ENCODE peak calls at places on chromosomes 13 and 19, in six cellular contexts. One of them, this sample, is unnamed.

GRCh38 chr19:55259540-55260210 is 858 bp upstream of the PPP6R1 start:
- DNase-seq in heart left ventricle: no peak
- DNase-seq in body of pancreas: no peak
- DNase-seq in uterus: no peak
- DNase-seq in tibial nerve: no peak
- DNase-seq in ovary: no peak
- DNase-seq in this sample: no peak

GRCh38 chr19:2675892-2676291 is 26.6 kb downstream of the GNG7 start:
- DNase-seq in tibial nerve: no peak
- DNase-seq in uterus: peak; percentile 27
- DNase-seq in body of pancreas: no peak
- DNase-seq in ovary: no peak
- DNase-seq in heart left ventricle: no peak
- DNase-seq in this sample: no peak

GRCh38 chr13:50230365-50230978 is 215.2 kb downstream of the KCNRG start:
- DNase-seq in uterus: no peak
- DNase-seq in body of pancreas: no peak
- DNase-seq in heart left ventricle: no peak
- DNase-seq in ovary: no peak
- DNase-seq in tibial nerve: no peak
- DNase-seq in this sample: no peak

GRCh38 chr19:45927565-45928261 is 13.1 kb upstream of the NANOS2 start:
- DNase-seq in body of pancreas: peak; percentile 92
- DNase-seq in tibial nerve: peak; percentile 92
- DNase-seq in heart left ventricle: peak; percentile 93
- DNase-seq in ovary: peak; percentile 86
- DNase-seq in uterus: peak; percentile 89
- DNase-seq in this sample: peak; percentile 93

GRCh38 chr13:27822873-27823311 is 30.6 kb downstream of the GSX1 start:
- DNase-seq in body of pancreas: no peak
- DNase-seq in uterus: no peak
- DNase-seq in ovary: no peak
- DNase-seq in tibial nerve: no peak
- DNase-seq in heart left ventricle: no peak
- DNase-seq in this sample: no peak

GRCh38 chr13:28338742-28339141 is 156.2 kb downstream of the FLT1 start:
- DNase-seq in tibial nerve: no peak
- DNase-seq in uterus: no peak
- DNase-seq in ovary: no peak
- DNase-seq in heart left ventricle: no peak
- DNase-seq in body of pancreas: no peak
- DNase-seq in this sample: no peak

GRCh38 chr19:48145596-48146254 is 24.4 kb downstream of the LIG1 start:
- DNase-seq in uterus: no peak
- DNase-seq in heart left ventricle: no peak
- DNase-seq in ovary: no peak
- DNase-seq in body of pancreas: no peak
- DNase-seq in tibial nerve: no peak
- DNase-seq in this sample: no peak

GRCh38 chr13:58994077-58994476 is 1169.7 kb downstream of the DIAPH3 start:
- DNase-seq in tibial nerve: no peak
- DNase-seq in body of pancreas: no peak
- DNase-seq in uterus: no peak
- DNase-seq in heart left ventricle: no peak
- DNase-seq in ovary: no peak
- DNase-seq in this sample: no peak

GRCh38 chr13:27455331-27455855 is 5.0 kb upstream of the MTIF3 start:
- DNase-seq in body of pancreas: no peak
- DNase-seq in heart left ventricle: no peak
- DNase-seq in tibial nerve: no peak
- DNase-seq in uterus: no peak
- DNase-seq in ovary: no peak
- DNase-seq in this sample: no peak

GRCh38 chr19:16000024-16000687 is 51.3 kb downstream of the OR10H4 start:
- DNase-seq in tibial nerve: no peak
- DNase-seq in uterus: no peak
- DNase-seq in ovary: no peak
- DNase-seq in body of pancreas: no peak
- DNase-seq in heart left ventricle: no peak
- DNase-seq in this sample: no peak

GRCh38 chr13:74596691-74597090 is 462.5 kb upstream of the KLF12 start:
- DNase-seq in heart left ventricle: no peak
- DNase-seq in tibial nerve: no peak
- DNase-seq in body of pancreas: no peak
- DNase-seq in uterus: no peak
- DNase-seq in ovary: no peak
- DNase-seq in this sample: no peak

GRCh38 chr19:460877-461609 is at the start of gene SHC2:
- DNase-seq in body of pancreas: peak; percentile 81
- DNase-seq in ovary: peak; percentile 71
- DNase-seq in tibial nerve: no peak
- DNase-seq in uterus: peak; percentile 57
- DNase-seq in heart left ventricle: peak; percentile 64
- DNase-seq in this sample: peak; percentile 34

GRCh38 chr19:19528721-19529490 is at the start of gene YJEFN3:
- DNase-seq in ovary: peak; percentile 46
- DNase-seq in tibial nerve: no peak
- DNase-seq in uterus: no peak
- DNase-seq in body of pancreas: no peak
- DNase-seq in heart left ventricle: no peak
- DNase-seq in this sample: no peak

GRCh38 chr13:98411013-98411412 is 165.9 kb downstream of the STK24 start:
- DNase-seq in uterus: no peak
- DNase-seq in tibial nerve: no peak
- DNase-seq in ovary: no peak
- DNase-seq in heart left ventricle: no peak
- DNase-seq in body of pancreas: no peak
- DNase-seq in this sample: no peak

GRCh38 chr13:32125746-32126145 is 94.2 kb downstream of the FRY start:
- DNase-seq in heart left ventricle: no peak
- DNase-seq in uterus: no peak
- DNase-seq in tibial nerve: no peak
- DNase-seq in ovary: no peak
- DNase-seq in body of pancreas: no peak
- DNase-seq in this sample: no peak

GRCh38 chr19:18364826-18365528 is 21.0 kb upstream of the GDF15 start:
- DNase-seq in ovary: peak; percentile 76
- DNase-seq in body of pancreas: peak; percentile 95
- DNase-seq in tibial nerve: peak; percentile 75
- DNase-seq in uterus: peak; percentile 66
- DNase-seq in heart left ventricle: peak; percentile 85
- DNase-seq in this sample: peak; percentile 90

GRCh38 chr13:104408733-104409132 is 1342.5 kb upstream of the SLC10A2 start:
- DNase-seq in tibial nerve: no peak
- DNase-seq in body of pancreas: no peak
- DNase-seq in heart left ventricle: no peak
- DNase-seq in uterus: no peak
- DNase-seq in ovary: no peak
- DNase-seq in this sample: no peak

DNA sequence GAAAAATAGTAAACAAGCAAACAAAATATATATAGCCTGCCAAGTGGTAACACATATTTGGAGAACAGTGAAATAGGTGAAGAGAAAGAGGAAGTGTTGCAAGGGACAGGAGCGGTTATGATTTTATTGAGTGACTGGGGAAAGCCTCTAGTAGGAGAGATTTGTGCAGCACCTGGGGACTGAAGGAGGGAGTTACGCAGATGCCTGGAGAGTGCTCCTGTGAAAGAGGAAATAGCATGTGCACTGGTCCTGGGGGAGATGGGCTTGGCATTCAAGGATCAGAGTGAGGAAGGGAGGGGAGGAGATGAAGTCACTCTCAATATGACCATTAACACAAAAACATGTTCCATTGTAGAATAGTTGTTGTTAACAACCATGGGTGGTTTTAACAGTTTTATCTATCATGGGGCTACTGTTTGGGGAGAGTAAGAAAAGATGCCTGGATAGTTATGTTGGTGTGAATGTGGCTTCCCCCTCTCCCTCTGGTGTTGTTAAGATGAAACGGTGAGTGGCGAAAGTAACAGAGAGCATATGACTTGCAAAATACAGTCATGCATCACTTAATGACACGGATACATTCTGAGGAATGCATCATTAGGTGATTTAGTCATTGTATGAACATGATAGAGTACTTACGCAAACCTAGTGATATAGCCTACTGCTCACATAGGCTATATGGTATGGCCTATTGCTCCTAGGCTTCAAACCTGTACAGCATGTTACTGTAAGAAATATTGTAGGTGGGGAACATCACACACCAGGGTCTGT is 251.7 kb upstream of the ARGLU1 start:
- DNase-seq in uterus: no peak
- DNase-seq in body of pancreas: no peak
- DNase-seq in tibial nerve: no peak
- DNase-seq in heart left ventricle: no peak
- DNase-seq in ovary: no peak
- DNase-seq in this sample: no peak
- H3K4me1 ChIP-seq in uterus: no peaks in the 10 kb centered on the region
- H3K4me1 ChIP-seq in body of pancreas: no peaks in the 10 kb centered on the region
- H3K4me1 ChIP-seq in tibial nerve: no peaks in the 10 kb centered on the region
- H3K4me1 ChIP-seq in heart left ventricle: no peaks in the 10 kb centered on the region
- H3K4me1 ChIP-seq in ovary: no peaks in the 10 kb centered on the region
- H3K4me1 ChIP-seq in this sample: no peaks in the 10 kb centered on the region

DNA sequence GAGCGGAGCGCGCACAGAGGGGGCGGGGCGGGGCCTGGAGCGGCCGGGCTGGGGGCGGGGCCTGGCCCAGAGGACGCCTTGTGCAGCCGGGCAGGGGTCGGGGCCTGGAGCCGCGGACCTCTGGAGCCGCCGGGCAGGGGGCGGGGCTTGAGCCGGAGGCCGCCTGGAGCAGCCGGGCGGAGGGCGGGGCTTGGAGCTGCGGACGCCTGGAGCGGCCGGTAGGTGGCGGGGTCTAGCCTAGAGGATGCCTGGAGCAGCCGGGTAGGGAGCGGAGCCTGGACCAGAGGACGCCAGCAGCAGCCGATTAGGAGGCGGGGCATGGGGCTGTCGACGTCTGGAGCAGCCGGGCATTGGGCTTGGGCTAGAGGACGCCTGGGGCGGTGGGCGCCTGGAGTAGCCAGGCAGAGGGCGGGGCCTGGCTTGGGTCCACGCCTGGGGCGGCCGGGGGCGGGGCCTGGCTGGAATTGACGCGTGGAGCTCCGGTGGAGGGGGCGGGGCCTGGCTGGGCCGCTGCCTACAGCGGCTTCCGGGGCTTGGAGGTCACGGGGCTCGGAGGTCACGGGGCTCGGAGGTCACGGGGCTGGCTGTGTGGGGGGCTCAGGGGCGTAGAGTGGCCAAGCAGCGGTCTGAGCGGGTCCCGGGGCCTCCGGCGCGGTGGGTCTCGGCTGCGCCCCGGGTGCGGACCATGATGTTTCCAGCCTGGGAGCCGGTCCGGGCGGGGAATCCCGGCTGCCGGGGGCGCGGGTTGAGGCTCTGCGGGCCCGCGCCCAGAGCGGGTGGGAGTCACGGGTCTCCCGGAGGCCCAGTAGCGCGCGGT is at the start of gene ANKRD10:
- DNase-seq in heart left ventricle: peak; percentile 99
- DNase-seq in ovary: peak; percentile 100
- DNase-seq in body of pancreas: peak; percentile 100
- DNase-seq in uterus: peak; percentile 100
- DNase-seq in tibial nerve: peak; percentile 97
- DNase-seq in this sample: peak; percentile 99
- TF ChIP-seq POLR2A in heart left ventricle: no peak
- TF ChIP-seq POLR2A in ovary: peak; percentile 67
- TF ChIP-seq POLR2A in body of pancreas: peak; percentile 69
- TF ChIP-seq POLR2A in uterus: no peak
- TF ChIP-seq POLR2A in tibial nerve: peak; percentile 48
- TF ChIP-seq POLR2A in this sample: peak; percentile 56

GRCh38 chr19:41299046-41299754 is 10.8 kb upstream of the CCDC97 start:
- DNase-seq in body of pancreas: no peak
- DNase-seq in heart left ventricle: peak; percentile 45
- DNase-seq in tibial nerve: peak; percentile 56
- DNase-seq in ovary: no peak
- DNase-seq in uterus: no peak
- DNase-seq in this sample: peak; percentile 59

GRCh38 chr19:41299755-41300089 is 10.2 kb upstream of the CCDC97 start:
- DNase-seq in tibial nerve: peak; percentile 51
- DNase-seq in uterus: peak; percentile 37
- DNase-seq in ovary: no peak
- DNase-seq in heart left ventricle: peak; percentile 79
- DNase-seq in body of pancreas: no peak
- DNase-seq in this sample: peak; percentile 66

GRCh38 chr19:41298327-41298964 is 11.5 kb upstream of the CCDC97 start:
- DNase-seq in tibial nerve: peak; percentile 47
- DNase-seq in ovary: no peak
- DNase-seq in heart left ventricle: peak; percentile 86
- DNase-seq in body of pancreas: peak; percentile 57
- DNase-seq in uterus: peak; percentile 46
- DNase-seq in this sample: peak; percentile 78

GRCh38 chr19:41296323-41296935 is 13.5 kb upstream of the CCDC97 start:
- DNase-seq in uterus: no peak
- DNase-seq in body of pancreas: no peak
- DNase-seq in ovary: no peak
- DNase-seq in heart left ventricle: no peak
- DNase-seq in tibial nerve: no peak
- DNase-seq in this sample: peak; percentile 31

GRCh38 chr19:41297628-41298326 is 12.2 kb upstream of the CCDC97 start:
- DNase-seq in uterus: no peak
- DNase-seq in body of pancreas: no peak
- DNase-seq in heart left ventricle: no peak
- DNase-seq in tibial nerve: no peak
- DNase-seq in ovary: no peak
- DNase-seq in this sample: peak; percentile 71
- TF ChIP-seq CTCF in uterus: no peak
- TF ChIP-seq CTCF in body of pancreas: no peak
- TF ChIP-seq CTCF in heart left ventricle: no peak
- TF ChIP-seq CTCF in tibial nerve: no peak
- TF ChIP-seq CTCF in ovary: no peak
- TF ChIP-seq CTCF in this sample: no peak

GRCh38 chr13:25911020-25911419 is 140.8 kb downstream of the SHISA2 start:
- DNase-seq in ovary: no peak
- DNase-seq in tibial nerve: no peak
- DNase-seq in body of pancreas: no peak
- DNase-seq in heart left ventricle: no peak
- DNase-seq in uterus: no peak
- DNase-seq in this sample: no peak
- H3K4me1 ChIP-seq in ovary: no peaks in the 10 kb centered on the region
- H3K4me1 ChIP-seq in tibial nerve: no peaks in the 10 kb centered on the region
- H3K4me1 ChIP-seq in body of pancreas: no peaks in the 10 kb centered on the region
- H3K4me1 ChIP-seq in heart left ventricle: no peaks in the 10 kb centered on the region
- H3K4me1 ChIP-seq in uterus: no peaks in the 10 kb centered on the region
- H3K4me1 ChIP-seq in this sample: no peaks in the 10 kb centered on the region

This sample was measured in transverse colon.